ENCODE peak calls at places on chromosomes 5 and 9, in seven cellular contexts. One of them, this sample, is unnamed.

GRCh38 chr5:112116372-112116771 is 302.7 kb downstream of the EPB41L4A start:
- DNase-seq in CD8-positive, alpha-beta T cell: no peak
- DNase-seq in HFF-Myc: no peak
- DNase-seq in IMR-90: no peak
- DNase-seq in CD4-positive, alpha-beta memory T cell: no peak
- DNase-seq in cardiac fibroblast: peak
- DNase-seq in GM23248: no peak
- DNase-seq in this sample: no peak

GRCh38 chr9:18936094-18936871 is 96.7 kb downstream of the SAXO1 start:
- DNase-seq in CD8-positive, alpha-beta T cell: no peak
- DNase-seq in HFF-Myc: no peak
- DNase-seq in IMR-90: no peak
- DNase-seq in CD4-positive, alpha-beta memory T cell: no peak
- DNase-seq in cardiac fibroblast: no peak
- DNase-seq in GM23248: no peak
- DNase-seq in this sample: no peak

GRCh38 chr5:130727834-130728233 is 437.2 kb downstream of the HINT1 start:
- DNase-seq in CD8-positive, alpha-beta T cell: no peak
- DNase-seq in HFF-Myc: no peak
- DNase-seq in IMR-90: no peak
- DNase-seq in CD4-positive, alpha-beta memory T cell: no peak
- DNase-seq in cardiac fibroblast: no peak
- DNase-seq in GM23248: no peak
- DNase-seq in this sample: no peak

GRCh38 chr9:87039809-87040392 is 92.6 kb upstream of the GAS1 start:
- DNase-seq in CD8-positive, alpha-beta T cell: no peak
- DNase-seq in HFF-Myc: no peak
- DNase-seq in IMR-90: peak
- DNase-seq in CD4-positive, alpha-beta memory T cell: no peak
- DNase-seq in cardiac fibroblast: peak
- DNase-seq in GM23248: peak
- DNase-seq in this sample: peak

GRCh38 chr5:37950436-37950835 is 110.6 kb upstream of the GDNF start:
- DNase-seq in CD8-positive, alpha-beta T cell: no peak
- DNase-seq in HFF-Myc: no peak
- DNase-seq in IMR-90: no peak
- DNase-seq in CD4-positive, alpha-beta memory T cell: no peak
- DNase-seq in cardiac fibroblast: no peak
- DNase-seq in GM23248: no peak
- DNase-seq in this sample: no peak

GRCh38 chr5:138096997-138097828 is 13.4 kb downstream of the WNT8A start:
- DNase-seq in CD8-positive, alpha-beta T cell: no peak
- DNase-seq in HFF-Myc: no peak
- DNase-seq in IMR-90: no peak
- DNase-seq in CD4-positive, alpha-beta memory T cell: no peak
- DNase-seq in cardiac fibroblast: no peak
- DNase-seq in GM23248: no peak
- DNase-seq in this sample: no peak

GRCh38 chr5:9544502-9545300 is 1.2 kb downstream of the SEMA5A start:
- DNase-seq in CD8-positive, alpha-beta T cell: no peak
- DNase-seq in HFF-Myc: no peak
- DNase-seq in IMR-90: peak
- DNase-seq in CD4-positive, alpha-beta memory T cell: peak
- DNase-seq in cardiac fibroblast: peak
- DNase-seq in GM23248: peak
- DNase-seq in this sample: peak

GRCh38 chr5:16957305-16958165 is 21.4 kb upstream of the MYO10 start:
- DNase-seq in CD8-positive, alpha-beta T cell: no peak
- DNase-seq in HFF-Myc: peak
- DNase-seq in IMR-90: peak
- DNase-seq in CD4-positive, alpha-beta memory T cell: no peak
- DNase-seq in cardiac fibroblast: peak
- DNase-seq in GM23248: peak
- DNase-seq in this sample: peak

GRCh38 chr9:34510506-34511159 is 12.2 kb downstream of the ENHO start:
- DNase-seq in CD8-positive, alpha-beta T cell: no peak
- DNase-seq in HFF-Myc: no peak
- DNase-seq in IMR-90: no peak
- DNase-seq in CD4-positive, alpha-beta memory T cell: no peak
- DNase-seq in cardiac fibroblast: no peak
- DNase-seq in GM23248: no peak
- DNase-seq in this sample: no peak

GRCh38 chr9:132670359-132670815 is at the start of gene GTF3C4:
- DNase-seq in CD8-positive, alpha-beta T cell: peak
- DNase-seq in HFF-Myc: no peak
- DNase-seq in IMR-90: peak
- DNase-seq in CD4-positive, alpha-beta memory T cell: no peak
- DNase-seq in cardiac fibroblast: peak
- DNase-seq in GM23248: peak
- DNase-seq in this sample: peak

GRCh38 chr9:132673355-132673754 is 3.1 kb downstream of the GTF3C4 start:
- DNase-seq in CD8-positive, alpha-beta T cell: no peak
- DNase-seq in HFF-Myc: peak
- DNase-seq in IMR-90: peak
- DNase-seq in CD4-positive, alpha-beta memory T cell: no peak
- DNase-seq in cardiac fibroblast: peak
- DNase-seq in GM23248: peak
- DNase-seq in this sample: peak

GRCh38 chr9:132670816-132671371 is 630 bp downstream of the GTF3C4 start:
- DNase-seq in CD8-positive, alpha-beta T cell: peak
- DNase-seq in HFF-Myc: no peak
- DNase-seq in IMR-90: peak
- DNase-seq in CD4-positive, alpha-beta memory T cell: peak
- DNase-seq in cardiac fibroblast: peak
- DNase-seq in GM23248: peak
- DNase-seq in this sample: peak

GRCh38 chr9:132672413-132672690 is 2.1 kb downstream of the GTF3C4 start:
- DNase-seq in CD8-positive, alpha-beta T cell: no peak
- DNase-seq in HFF-Myc: no peak
- DNase-seq in IMR-90: peak
- DNase-seq in CD4-positive, alpha-beta memory T cell: no peak
- DNase-seq in cardiac fibroblast: no peak
- DNase-seq in GM23248: no peak
- DNase-seq in this sample: peak

DNA sequence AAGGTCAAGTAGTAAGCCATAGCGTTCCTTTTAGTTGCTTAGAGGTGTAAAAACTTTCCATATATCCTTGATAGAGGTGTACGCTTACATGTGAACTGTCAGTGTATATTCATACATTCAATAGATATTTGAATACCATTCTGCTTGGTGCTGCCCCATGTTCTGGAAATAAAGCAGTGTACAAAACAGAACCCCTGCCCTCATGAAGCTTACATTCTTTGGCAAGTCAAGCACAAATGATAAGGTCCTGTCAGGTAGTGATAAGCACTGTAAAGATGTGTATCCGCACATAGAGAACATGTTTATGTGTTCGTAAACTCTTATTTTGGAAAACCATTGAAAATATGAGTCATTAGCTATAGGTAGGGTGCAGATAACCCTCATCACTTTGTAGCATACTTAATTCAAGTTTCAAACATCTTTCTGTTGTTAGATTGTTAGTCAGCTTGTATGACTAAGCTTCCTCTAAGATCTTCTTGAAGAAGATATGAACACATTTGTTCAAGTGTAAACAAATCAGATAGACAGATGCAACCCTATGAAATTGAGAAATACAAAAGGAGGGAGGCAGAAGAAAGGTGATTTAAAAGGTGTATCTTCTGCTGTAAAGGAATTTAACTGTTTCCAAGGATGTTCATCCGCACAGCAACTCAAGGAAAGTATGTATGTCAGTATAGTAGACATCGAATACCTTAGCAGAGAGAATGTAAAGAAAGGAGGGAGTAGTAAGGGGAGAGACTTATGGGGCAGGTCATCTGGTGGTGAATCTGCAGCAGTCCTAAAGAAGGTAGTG is 1.6 kb downstream of the GTF3C4 start:
- DNase-seq in CD8-positive, alpha-beta T cell: no peak
- DNase-seq in HFF-Myc: no peak
- DNase-seq in IMR-90: peak
- DNase-seq in CD4-positive, alpha-beta memory T cell: no peak
- DNase-seq in cardiac fibroblast: no peak
- DNase-seq in GM23248: peak
- DNase-seq in this sample: peak
- H3K4me3 ChIP-seq in CD8-positive, alpha-beta T cell: peak
- H3K4me3 ChIP-seq in HFF-Myc: peak
- H3K4me3 ChIP-seq in IMR-90: peak
- H3K4me3 ChIP-seq in CD4-positive, alpha-beta memory T cell: no peak
- H3K4me3 ChIP-seq in cardiac fibroblast: peak
- H3K4me3 ChIP-seq in GM23248: peak
- H3K4me3 ChIP-seq in this sample: peak

GRCh38 chr5:150945501-150945900 is 40.7 kb upstream of the ZNF300 start:
- DNase-seq in CD8-positive, alpha-beta T cell: no peak
- DNase-seq in HFF-Myc: no peak
- DNase-seq in IMR-90: peak
- DNase-seq in CD4-positive, alpha-beta memory T cell: no peak
- DNase-seq in cardiac fibroblast: peak
- DNase-seq in GM23248: peak
- DNase-seq in this sample: peak
- H3K4me3 ChIP-seq in CD8-positive, alpha-beta T cell: no peak
- H3K4me3 ChIP-seq in HFF-Myc: no peak
- H3K4me3 ChIP-seq in IMR-90: no peak
- H3K4me3 ChIP-seq in CD4-positive, alpha-beta memory T cell: no peak
- H3K4me3 ChIP-seq in cardiac fibroblast: peak
- H3K4me3 ChIP-seq in GM23248: no peak
- H3K4me3 ChIP-seq in this sample: peak

GRCh38 chr5:139670369-139671095 is 22.4 kb downstream of the CXXC5 start:
- DNase-seq in CD8-positive, alpha-beta T cell: no peak
- DNase-seq in HFF-Myc: no peak
- DNase-seq in IMR-90: no peak
- DNase-seq in CD4-positive, alpha-beta memory T cell: no peak
- DNase-seq in cardiac fibroblast: no peak
- DNase-seq in GM23248: no peak
- DNase-seq in this sample: no peak

GRCh38 chr5:139668924-139669680 is 21.0 kb downstream of the CXXC5 start:
- DNase-seq in CD8-positive, alpha-beta T cell: no peak
- DNase-seq in HFF-Myc: no peak
- DNase-seq in IMR-90: no peak
- DNase-seq in CD4-positive, alpha-beta memory T cell: no peak
- DNase-seq in cardiac fibroblast: no peak
- DNase-seq in GM23248: no peak
- DNase-seq in this sample: no peak

GRCh38 chr5:139668064-139668880 is 20.1 kb downstream of the CXXC5 start:
- DNase-seq in CD8-positive, alpha-beta T cell: peak
- DNase-seq in HFF-Myc: no peak
- DNase-seq in IMR-90: no peak
- DNase-seq in CD4-positive, alpha-beta memory T cell: peak
- DNase-seq in cardiac fibroblast: peak
- DNase-seq in GM23248: peak
- DNase-seq in this sample: peak

GRCh38 chr5:139671096-139671841 is 23.1 kb downstream of the CXXC5 start:
- DNase-seq in CD8-positive, alpha-beta T cell: no peak
- DNase-seq in HFF-Myc: no peak
- DNase-seq in IMR-90: no peak
- DNase-seq in CD4-positive, alpha-beta memory T cell: no peak
- DNase-seq in cardiac fibroblast: no peak
- DNase-seq in GM23248: no peak
- DNase-seq in this sample: no peak

DNA sequence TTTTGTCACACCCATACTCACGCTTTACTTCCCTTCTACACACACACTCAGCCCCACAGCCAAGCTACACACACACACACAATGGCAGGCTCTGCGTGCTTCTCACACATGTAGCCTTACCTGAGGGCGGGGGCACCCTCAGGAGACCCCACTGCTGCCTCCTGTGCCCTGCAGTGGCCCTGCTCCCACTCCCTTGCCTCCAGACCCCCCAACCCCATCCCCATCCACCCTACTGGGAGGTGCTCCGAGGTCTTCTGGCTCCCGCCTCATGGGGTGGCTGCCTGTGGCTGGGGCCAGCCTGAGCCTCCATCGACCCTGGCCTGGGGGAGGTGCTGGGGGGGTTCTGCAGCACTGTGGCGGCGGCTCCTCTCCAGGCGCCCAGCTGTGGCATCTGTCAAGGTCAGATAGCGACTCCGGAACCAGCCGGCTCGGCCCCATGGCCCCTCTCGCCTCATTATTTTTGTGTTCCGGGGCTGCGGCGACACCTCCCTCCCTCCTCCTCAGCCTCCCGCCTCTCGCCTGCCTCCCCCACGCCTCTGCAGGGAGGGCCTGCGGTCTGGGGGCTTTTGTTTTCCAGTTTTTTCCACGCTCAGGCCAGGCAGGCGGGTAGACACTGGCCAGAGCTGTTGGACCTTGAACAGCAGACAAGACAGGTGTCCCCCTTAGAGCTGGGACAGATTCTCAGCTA is 21.7 kb downstream of the CXXC5 start:
- DNase-seq in CD8-positive, alpha-beta T cell: peak
- DNase-seq in HFF-Myc: no peak
- DNase-seq in IMR-90: no peak
- DNase-seq in CD4-positive, alpha-beta memory T cell: no peak
- DNase-seq in cardiac fibroblast: no peak
- DNase-seq in GM23248: no peak
- DNase-seq in this sample: no peak
- H3K4me3 ChIP-seq in CD8-positive, alpha-beta T cell: peak
- H3K4me3 ChIP-seq in HFF-Myc: no peak
- H3K4me3 ChIP-seq in IMR-90: no peak
- H3K4me3 ChIP-seq in CD4-positive, alpha-beta memory T cell: no peak
- H3K4me3 ChIP-seq in cardiac fibroblast: no peak
- H3K4me3 ChIP-seq in GM23248: no peak
- H3K4me3 ChIP-seq in this sample: no peak

DNA sequence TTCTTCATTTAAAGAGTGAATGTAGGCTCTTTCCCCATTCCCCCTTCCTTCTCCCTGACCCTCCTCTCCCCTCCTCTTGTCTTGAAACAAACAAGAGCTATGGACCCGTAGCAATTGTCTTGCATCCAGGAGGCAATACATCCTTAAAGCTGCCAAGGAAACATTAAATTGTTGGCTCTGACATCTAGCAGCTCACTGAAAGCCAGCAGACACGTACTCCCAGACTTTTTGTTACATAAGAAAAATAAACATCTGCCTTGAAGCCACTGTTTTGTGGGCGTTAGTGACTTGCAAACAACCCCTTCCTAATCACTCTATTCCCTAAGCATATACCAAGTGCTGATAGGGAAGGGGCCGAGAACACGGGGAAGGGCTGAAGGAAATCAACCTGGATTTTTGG is 8.6 kb downstream of the SLC45A2 start:
- DNase-seq in CD8-positive, alpha-beta T cell: no peak
- DNase-seq in HFF-Myc: no peak
- DNase-seq in IMR-90: peak
- DNase-seq in CD4-positive, alpha-beta memory T cell: no peak
- DNase-seq in cardiac fibroblast: peak
- DNase-seq in GM23248: peak
- DNase-seq in this sample: no peak
- H3K4me3 ChIP-seq in CD8-positive, alpha-beta T cell: no peak
- H3K4me3 ChIP-seq in HFF-Myc: no peak
- H3K4me3 ChIP-seq in IMR-90: no peak
- H3K4me3 ChIP-seq in CD4-positive, alpha-beta memory T cell: no peak
- H3K4me3 ChIP-seq in cardiac fibroblast: no peak
- H3K4me3 ChIP-seq in GM23248: no peak
- H3K4me3 ChIP-seq in this sample: no peak

DNA sequence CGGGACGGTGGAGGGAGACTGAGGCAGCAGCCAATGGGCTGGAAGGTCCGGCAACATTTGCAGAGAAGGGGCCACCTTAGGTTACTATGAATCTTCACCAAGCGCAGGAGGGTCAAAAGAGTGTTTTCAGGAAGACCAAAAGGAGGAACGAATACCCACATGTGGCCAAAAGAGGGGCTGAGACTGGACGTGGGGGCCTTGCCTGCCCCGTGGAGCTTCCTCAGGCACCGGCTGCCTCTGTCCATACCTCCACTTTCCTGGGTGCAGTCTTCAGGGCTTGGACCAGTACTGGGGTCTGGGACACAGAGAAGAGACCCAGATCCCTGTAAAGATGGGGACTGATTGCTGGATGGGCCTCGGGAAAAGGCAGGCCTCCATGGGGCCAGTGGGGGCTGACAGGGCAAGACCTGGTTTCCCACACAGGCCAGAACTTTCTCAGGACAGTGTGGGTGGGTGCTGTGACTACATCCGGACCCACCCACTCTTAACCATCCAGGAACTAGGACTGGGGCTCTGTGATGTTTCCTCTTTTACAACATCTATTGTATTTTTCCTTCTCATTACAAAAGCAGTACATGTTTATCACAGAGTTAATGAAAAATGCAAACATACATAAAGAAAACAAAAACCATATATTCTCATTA is 294.7 kb downstream of the ZSWIM6 start:
- DNase-seq in CD8-positive, alpha-beta T cell: no peak
- DNase-seq in HFF-Myc: no peak
- DNase-seq in IMR-90: no peak
- DNase-seq in CD4-positive, alpha-beta memory T cell: no peak
- DNase-seq in cardiac fibroblast: no peak
- DNase-seq in GM23248: no peak
- DNase-seq in this sample: no peak
- H3K4me3 ChIP-seq in CD8-positive, alpha-beta T cell: peak
- H3K4me3 ChIP-seq in HFF-Myc: no peak
- H3K4me3 ChIP-seq in IMR-90: no peak
- H3K4me3 ChIP-seq in CD4-positive, alpha-beta memory T cell: no peak
- H3K4me3 ChIP-seq in cardiac fibroblast: no peak
- H3K4me3 ChIP-seq in GM23248: peak
- H3K4me3 ChIP-seq in this sample: no peak